ENCODE peak calls at places on chromosomes 13 and 19, in six cellular contexts. One of them, this sample, is unnamed. For H3K36me3, the result is how much of the 10 kb centered on the place peaks cover.

GRCh38 chr19:10952809-10953208 is 8.0 kb upstream of the SMARCA4 start:
- DNase-seq in PC-3: peak
- DNase-seq in neuronal stem cell: no peak
- DNase-seq in colonic mucosa: peak
- DNase-seq in endodermal cell: no peak
- DNase-seq in SK-N-SH: no peak
- DNase-seq in this sample: no peak

GRCh38 chr13:97287047-97287383 is 64.9 kb downstream of the MBNL2 start:
- DNase-seq in endodermal cell: no peak
- DNase-seq in SK-N-SH: no peak
- DNase-seq in neuronal stem cell: no peak
- DNase-seq in PC-3: no peak
- DNase-seq in colonic mucosa: no peak
- DNase-seq in this sample: no peak

GRCh38 chr19:45600340-45600885 is 1.6 kb downstream of the GPR4 start:
- DNase-seq in SK-N-SH: no peak
- DNase-seq in endodermal cell: no peak
- DNase-seq in colonic mucosa: no peak
- DNase-seq in PC-3: no peak
- DNase-seq in neuronal stem cell: no peak
- DNase-seq in this sample: no peak

GRCh38 chr19:4063369-4064072 is 3.2 kb downstream of the ZBTB7A start:
- DNase-seq in colonic mucosa: peak
- DNase-seq in endodermal cell: peak
- DNase-seq in neuronal stem cell: no peak
- DNase-seq in PC-3: no peak
- DNase-seq in SK-N-SH: no peak
- DNase-seq in this sample: no peak

GRCh38 chr19:29378543-29379105 is 147.2 kb upstream of the VSTM2B start:
- DNase-seq in PC-3: no peak
- DNase-seq in endodermal cell: peak
- DNase-seq in SK-N-SH: no peak
- DNase-seq in neuronal stem cell: no peak
- DNase-seq in colonic mucosa: peak
- DNase-seq in this sample: no peak

GRCh38 chr19:18433735-18434398 is 4.1 kb downstream of the ISYNA1 start:
- DNase-seq in neuronal stem cell: no peak
- DNase-seq in endodermal cell: peak
- DNase-seq in colonic mucosa: no peak
- DNase-seq in PC-3: no peak
- DNase-seq in SK-N-SH: peak
- DNase-seq in this sample: no peak

GRCh38 chr19:34327851-34328250 is 37.1 kb upstream of the GPI start:
- DNase-seq in endodermal cell: no peak
- DNase-seq in neuronal stem cell: no peak
- DNase-seq in colonic mucosa: no peak
- DNase-seq in SK-N-SH: no peak
- DNase-seq in PC-3: no peak
- DNase-seq in this sample: no peak

GRCh38 chr13:33678906-33679657 is 138.9 kb upstream of the RFC3 start:
- DNase-seq in endodermal cell: no peak
- DNase-seq in SK-N-SH: no peak
- DNase-seq in PC-3: peak
- DNase-seq in neuronal stem cell: no peak
- DNase-seq in colonic mucosa: peak
- DNase-seq in this sample: no peak

GRCh38 chr13:48726711-48727110 is 73.0 kb downstream of the CYSLTR2 start:
- DNase-seq in SK-N-SH: no peak
- DNase-seq in neuronal stem cell: no peak
- DNase-seq in endodermal cell: no peak
- DNase-seq in PC-3: no peak
- DNase-seq in colonic mucosa: no peak
- DNase-seq in this sample: no peak

GRCh38 chr13:46232281-46232680 is 20.6 kb downstream of the LRRC63 start:
- DNase-seq in neuronal stem cell: no peak
- DNase-seq in colonic mucosa: no peak
- DNase-seq in SK-N-SH: no peak
- DNase-seq in PC-3: no peak
- DNase-seq in endodermal cell: no peak
- DNase-seq in this sample: no peak

GRCh38 chr19:10474962-10475451 is 28.1 kb downstream of the KEAP1 start:
- DNase-seq in colonic mucosa: no peak
- DNase-seq in SK-N-SH: peak
- DNase-seq in PC-3: no peak
- DNase-seq in neuronal stem cell: no peak
- DNase-seq in endodermal cell: no peak
- DNase-seq in this sample: no peak

GRCh38 chr13:29901714-29902631 is 51.6 kb upstream of the UBL3 start:
- DNase-seq in endodermal cell: no peak
- DNase-seq in colonic mucosa: peak
- DNase-seq in SK-N-SH: no peak
- DNase-seq in PC-3: peak
- DNase-seq in neuronal stem cell: no peak
- DNase-seq in this sample: peak

GRCh38 chr13:70960841-70961443 is 852.7 kb upstream of the KLHL1 start:
- DNase-seq in SK-N-SH: peak
- DNase-seq in colonic mucosa: no peak
- DNase-seq in endodermal cell: no peak
- DNase-seq in neuronal stem cell: peak
- DNase-seq in PC-3: peak
- DNase-seq in this sample: peak

GRCh38 chr13:47621931-47622330 is 379.1 kb downstream of the SUCLA2 start:
- DNase-seq in SK-N-SH: no peak
- DNase-seq in neuronal stem cell: no peak
- DNase-seq in PC-3: peak
- DNase-seq in endodermal cell: no peak
- DNase-seq in colonic mucosa: no peak
- DNase-seq in this sample: peak

GRCh38 chr13:45219938-45220375 is 19.1 kb upstream of the KCTD4 start:
- DNase-seq in endodermal cell: no peak
- DNase-seq in neuronal stem cell: no peak
- DNase-seq in PC-3: peak
- DNase-seq in colonic mucosa: no peak
- DNase-seq in SK-N-SH: no peak
- DNase-seq in this sample: peak

GRCh38 chr19:32224371-32225244 is 120.8 kb upstream of the ZNF507 start:
- DNase-seq in neuronal stem cell: peak
- DNase-seq in PC-3: peak
- DNase-seq in endodermal cell: peak
- DNase-seq in colonic mucosa: peak
- DNase-seq in SK-N-SH: peak
- DNase-seq in this sample: peak

DNA sequence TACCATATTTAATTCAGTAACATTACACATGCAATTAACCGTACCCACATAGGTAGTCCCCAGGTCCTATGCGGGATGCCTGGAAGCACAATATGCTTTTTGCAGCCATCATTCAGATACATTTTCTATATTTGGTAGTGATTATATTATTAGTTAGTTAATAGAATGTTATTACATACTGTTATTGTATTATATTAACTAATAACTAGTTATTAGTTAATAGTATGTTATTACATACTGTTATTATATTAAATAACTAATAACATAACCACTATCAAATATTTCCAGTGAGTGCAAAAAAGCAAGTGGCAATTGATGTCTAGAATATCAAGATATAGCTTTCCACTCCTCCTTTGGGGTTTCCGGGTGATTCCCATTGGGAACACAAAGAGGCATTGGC is 45.5 kb upstream of the CYP2A7 start:
- DNase-seq in neuronal stem cell: no peak
- DNase-seq in PC-3: no peak
- DNase-seq in colonic mucosa: no peak
- DNase-seq in SK-N-SH: no peak
- DNase-seq in endodermal cell: no peak
- DNase-seq in this sample: no peak
- H3K36me3 ChIP-seq in neuronal stem cell: under half
- H3K36me3 ChIP-seq in PC-3: under half
- H3K36me3 ChIP-seq in colonic mucosa: under half
- H3K36me3 ChIP-seq in SK-N-SH: under half
- H3K36me3 ChIP-seq in endodermal cell: under half
- H3K36me3 ChIP-seq in this sample: under half

GRCh38 chr13:73089216-73089615 is 30.4 kb downstream of the KLF5 start:
- DNase-seq in PC-3: no peak
- DNase-seq in neuronal stem cell: no peak
- DNase-seq in SK-N-SH: no peak
- DNase-seq in colonic mucosa: no peak
- DNase-seq in endodermal cell: no peak
- DNase-seq in this sample: no peak
- H3K4me3 ChIP-seq in PC-3: no peak
- H3K4me3 ChIP-seq in neuronal stem cell: no peak
- H3K4me3 ChIP-seq in SK-N-SH: no peak
- H3K4me3 ChIP-seq in colonic mucosa: no peak
- H3K4me3 ChIP-seq in endodermal cell: peak
- H3K4me3 ChIP-seq in this sample: no peak

GRCh38 chr19:41872384-41872774 is 4.7 kb upstream of the CD79A start:
- DNase-seq in SK-N-SH: no peak
- DNase-seq in colonic mucosa: no peak
- DNase-seq in PC-3: no peak
- DNase-seq in neuronal stem cell: no peak
- DNase-seq in endodermal cell: peak
- DNase-seq in this sample: no peak
- H3K9ac ChIP-seq in SK-N-SH: no peak
- H3K9ac ChIP-seq in colonic mucosa: no peak
- H3K9ac ChIP-seq in PC-3: no peak
- H3K9ac ChIP-seq in neuronal stem cell: no peak
- H3K9ac ChIP-seq in endodermal cell: no peak
- H3K9ac ChIP-seq in this sample: no peak

GRCh38 chr19:50039968-50040367 is 14.2 kb downstream of the ZNF473 start:
- DNase-seq in colonic mucosa: peak
- DNase-seq in endodermal cell: no peak
- DNase-seq in SK-N-SH: no peak
- DNase-seq in neuronal stem cell: no peak
- DNase-seq in PC-3: no peak
- DNase-seq in this sample: no peak
- H3K36me3 ChIP-seq in colonic mucosa: under half
- H3K36me3 ChIP-seq in endodermal cell: half or more
- H3K36me3 ChIP-seq in SK-N-SH: half or more
- H3K36me3 ChIP-seq in neuronal stem cell: half or more
- H3K36me3 ChIP-seq in PC-3: half or more
- H3K36me3 ChIP-seq in this sample: half or more

GRCh38 chr19:52722062-52723005 is 12.5 kb downstream of the ZNF611 start:
- DNase-seq in PC-3: peak
- DNase-seq in neuronal stem cell: no peak
- DNase-seq in endodermal cell: no peak
- DNase-seq in colonic mucosa: no peak
- DNase-seq in SK-N-SH: no peak
- DNase-seq in this sample: peak

GRCh38 chr19:52716578-52716977 is 18.3 kb downstream of the ZNF611 start:
- DNase-seq in endodermal cell: peak
- DNase-seq in neuronal stem cell: no peak
- DNase-seq in PC-3: no peak
- DNase-seq in colonic mucosa: no peak
- DNase-seq in SK-N-SH: no peak
- DNase-seq in this sample: no peak
- H3K4me3 ChIP-seq in endodermal cell: peak
- H3K4me3 ChIP-seq in neuronal stem cell: no peak
- H3K4me3 ChIP-seq in PC-3: no peak
- H3K4me3 ChIP-seq in colonic mucosa: no peak
- H3K4me3 ChIP-seq in SK-N-SH: no peak
- H3K4me3 ChIP-seq in this sample: no peak

DNA sequence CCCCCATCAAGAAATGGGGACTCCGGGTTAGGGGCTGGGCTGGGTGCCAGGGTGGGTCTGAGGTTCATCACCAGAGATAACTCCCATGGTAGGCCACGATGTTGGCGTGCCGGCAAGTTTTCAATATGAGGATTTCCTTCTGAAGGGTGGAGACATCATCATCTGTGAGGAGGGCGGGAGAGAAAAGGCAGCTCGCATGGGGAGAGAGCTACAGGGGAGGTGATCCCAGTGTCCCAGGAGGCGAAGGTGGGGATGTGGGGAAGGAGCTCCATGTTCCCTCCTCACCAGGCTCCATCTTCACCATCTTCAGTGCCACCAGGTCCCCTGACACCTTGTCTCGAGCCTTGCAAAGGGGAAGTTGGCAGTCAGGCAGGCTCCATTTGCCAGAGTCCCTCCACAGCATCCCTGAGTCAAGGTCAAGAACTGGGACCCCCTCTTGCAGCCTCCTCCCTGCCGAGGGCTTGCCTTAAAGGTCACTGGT is 430 bp downstream of the MAP4K1 start:
- DNase-seq in SK-N-SH: no peak
- DNase-seq in neuronal stem cell: no peak
- DNase-seq in PC-3: no peak
- DNase-seq in endodermal cell: no peak
- DNase-seq in colonic mucosa: no peak
- DNase-seq in this sample: no peak
- H3K9ac ChIP-seq in SK-N-SH: no peak
- H3K9ac ChIP-seq in neuronal stem cell: no peak
- H3K9ac ChIP-seq in PC-3: no peak
- H3K9ac ChIP-seq in endodermal cell: no peak
- H3K9ac ChIP-seq in colonic mucosa: no peak
- H3K9ac ChIP-seq in this sample: no peak

DNA sequence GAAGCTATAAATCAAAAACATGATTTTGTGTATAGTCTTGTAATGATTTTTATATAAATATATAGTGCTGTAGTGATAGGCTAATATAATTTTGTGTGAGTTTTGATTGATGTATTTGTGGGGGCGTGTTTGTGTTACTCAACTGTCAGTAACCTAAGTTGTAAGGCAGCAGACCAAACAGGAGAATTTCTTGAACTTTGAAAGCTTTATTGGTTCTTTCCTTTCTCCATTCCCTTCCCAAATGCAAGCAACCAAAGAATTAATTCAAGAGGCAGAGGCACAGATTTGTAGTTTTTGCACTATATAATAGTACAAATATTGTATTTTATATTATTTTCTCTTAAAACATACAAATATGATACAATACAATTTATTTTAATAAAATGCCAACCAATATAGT is 109.6 kb downstream of the FLT1 start:
- DNase-seq in endodermal cell: no peak
- DNase-seq in SK-N-SH: no peak
- DNase-seq in PC-3: no peak
- DNase-seq in colonic mucosa: no peak
- DNase-seq in neuronal stem cell: no peak
- DNase-seq in this sample: no peak
- H3K36me3 ChIP-seq in endodermal cell: under half
- H3K36me3 ChIP-seq in SK-N-SH: under half
- H3K36me3 ChIP-seq in PC-3: under half
- H3K36me3 ChIP-seq in colonic mucosa: under half
- H3K36me3 ChIP-seq in neuronal stem cell: under half
- H3K36me3 ChIP-seq in this sample: under half

GRCh38 chr13:102799544-102800144 is 725 bp downstream of the BIVM start:
- DNase-seq in PC-3: no peak
- DNase-seq in neuronal stem cell: peak
- DNase-seq in colonic mucosa: no peak
- DNase-seq in SK-N-SH: peak
- DNase-seq in endodermal cell: peak
- DNase-seq in this sample: peak
- H3K4me3 ChIP-seq in PC-3: peak
- H3K4me3 ChIP-seq in neuronal stem cell: peak
- H3K4me3 ChIP-seq in colonic mucosa: peak
- H3K4me3 ChIP-seq in SK-N-SH: peak
- H3K4me3 ChIP-seq in endodermal cell: peak
- H3K4me3 ChIP-seq in this sample: peak

GRCh38 chr13:50132937-50133276 is 117.7 kb downstream of the KCNRG start:
- DNase-seq in colonic mucosa: no peak
- DNase-seq in PC-3: no peak
- DNase-seq in SK-N-SH: no peak
- DNase-seq in neuronal stem cell: peak
- DNase-seq in endodermal cell: peak
- DNase-seq in this sample: no peak
- H3K9ac ChIP-seq in colonic mucosa: no peak
- H3K9ac ChIP-seq in PC-3: no peak
- H3K9ac ChIP-seq in SK-N-SH: no peak
- H3K9ac ChIP-seq in neuronal stem cell: no peak
- H3K9ac ChIP-seq in endodermal cell: no peak
- H3K9ac ChIP-seq in this sample: no peak

This sample was measured in adipocyte.